ENCODE peak calls at places on chromosomes 13 and 19, in seven cellular contexts. One of them, this sample, is unnamed.

GRCh38 chr13:63409791-63410351 is 1994.2 kb upstream of the PCDH20 start:
- DNase-seq in OCI-LY7: no peak
- DNase-seq in MM.1S: no peak
- DNase-seq in GM23338: no peak
- DNase-seq in GM23248: no peak
- DNase-seq in hepatocyte: no peak
- DNase-seq in SK-N-SH: no peak
- DNase-seq in this sample: no peak

GRCh38 chr19:2542341-2543069 is 66.6 kb downstream of the GADD45B start:
- DNase-seq in OCI-LY7: no peak
- DNase-seq in GM23338: peak
- DNase-seq in hepatocyte: no peak
- DNase-seq in MM.1S: no peak
- DNase-seq in SK-N-SH: no peak
- DNase-seq in GM23248: no peak
- DNase-seq in this sample: no peak

GRCh38 chr19:52270266-52270885 is 989 bp downstream of the ZNF766 start:
- DNase-seq in MM.1S: no peak
- DNase-seq in hepatocyte: peak
- DNase-seq in SK-N-SH: peak
- DNase-seq in GM23338: peak
- DNase-seq in GM23248: peak
- DNase-seq in OCI-LY7: no peak
- DNase-seq in this sample: no peak

GRCh38 chr13:33868343-33868994 is 50.5 kb downstream of the RFC3 start:
- DNase-seq in SK-N-SH: no peak
- DNase-seq in MM.1S: no peak
- DNase-seq in GM23248: no peak
- DNase-seq in hepatocyte: no peak
- DNase-seq in GM23338: no peak
- DNase-seq in OCI-LY7: no peak
- DNase-seq in this sample: no peak

GRCh38 chr13:72585254-72585653 is 142.2 kb downstream of the MZT1 start:
- DNase-seq in MM.1S: peak
- DNase-seq in GM23248: no peak
- DNase-seq in SK-N-SH: no peak
- DNase-seq in hepatocyte: no peak
- DNase-seq in OCI-LY7: no peak
- DNase-seq in GM23338: no peak
- DNase-seq in this sample: no peak

GRCh38 chr19:12745166-12745897 is 6.3 kb upstream of the BEST2 start:
- DNase-seq in SK-N-SH: no peak
- DNase-seq in GM23338: no peak
- DNase-seq in hepatocyte: no peak
- DNase-seq in OCI-LY7: no peak
- DNase-seq in GM23248: no peak
- DNase-seq in MM.1S: no peak
- DNase-seq in this sample: no peak

GRCh38 chr19:1746401-1747284 is 6.7 kb upstream of the ONECUT3 start:
- DNase-seq in hepatocyte: no peak
- DNase-seq in OCI-LY7: no peak
- DNase-seq in GM23338: no peak
- DNase-seq in MM.1S: no peak
- DNase-seq in GM23248: peak
- DNase-seq in SK-N-SH: no peak
- DNase-seq in this sample: peak

GRCh38 chr19:14318873-14319272 is 62.4 kb upstream of the ADGRE5 start:
- DNase-seq in MM.1S: no peak
- DNase-seq in SK-N-SH: peak
- DNase-seq in hepatocyte: peak
- DNase-seq in OCI-LY7: no peak
- DNase-seq in GM23248: no peak
- DNase-seq in GM23338: peak
- DNase-seq in this sample: no peak

GRCh38 chr13:44271031-44271433 is 102.6 kb upstream of the SERP2 start:
- DNase-seq in hepatocyte: peak
- DNase-seq in MM.1S: no peak
- DNase-seq in GM23248: peak
- DNase-seq in SK-N-SH: no peak
- DNase-seq in OCI-LY7: no peak
- DNase-seq in GM23338: no peak
- DNase-seq in this sample: peak
- TF ChIP-seq EZH2phosphoT487 in hepatocyte: no peak
- TF ChIP-seq EZH2phosphoT487 in MM.1S: no peak
- TF ChIP-seq EZH2phosphoT487 in GM23248: no peak
- TF ChIP-seq EZH2phosphoT487 in SK-N-SH: no peak
- TF ChIP-seq EZH2phosphoT487 in OCI-LY7: no peak
- TF ChIP-seq EZH2phosphoT487 in GM23338: no peak
- TF ChIP-seq EZH2phosphoT487 in this sample: no peak

DNA sequence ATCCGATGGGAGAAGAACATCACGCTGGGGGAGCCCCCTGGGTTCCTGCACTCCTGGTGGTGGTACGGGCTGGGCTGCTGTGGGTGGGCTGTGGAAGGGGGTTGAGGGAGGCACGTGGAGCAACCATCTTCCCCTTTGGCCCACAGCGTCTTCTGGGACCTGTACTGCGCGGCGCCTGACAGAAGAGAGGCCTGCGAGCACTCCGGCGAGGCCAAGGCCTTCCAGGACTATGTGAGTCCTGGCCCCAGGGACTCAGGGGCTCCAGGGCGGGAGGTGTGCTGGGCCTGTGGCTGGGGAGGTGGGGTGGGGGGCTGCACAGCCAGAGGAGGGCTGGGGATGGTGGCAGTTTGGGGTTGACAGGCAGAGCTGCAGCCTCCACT is 8.5 kb downstream of the SSBP4 start:
- DNase-seq in OCI-LY7: no peak
- DNase-seq in SK-N-SH: no peak
- DNase-seq in GM23248: no peak
- DNase-seq in hepatocyte: no peak
- DNase-seq in GM23338: no peak
- DNase-seq in MM.1S: no peak
- DNase-seq in this sample: no peak
- H3K27ac ChIP-seq in OCI-LY7: no peak
- H3K27ac ChIP-seq in SK-N-SH: no peak
- H3K27ac ChIP-seq in GM23248: no peak
- H3K27ac ChIP-seq in hepatocyte: no peak
- H3K27ac ChIP-seq in GM23338: no peak
- H3K27ac ChIP-seq in MM.1S: no peak
- H3K27ac ChIP-seq in this sample: no peak

GRCh38 chr19:47511128-47511517 is 3.7 kb downstream of the NAPA start:
- DNase-seq in GM23248: peak
- DNase-seq in MM.1S: no peak
- DNase-seq in hepatocyte: no peak
- DNase-seq in SK-N-SH: no peak
- DNase-seq in OCI-LY7: no peak
- DNase-seq in GM23338: no peak
- DNase-seq in this sample: no peak
- TF ChIP-seq EZH2phosphoT487 in GM23248: no peak
- TF ChIP-seq EZH2phosphoT487 in MM.1S: no peak
- TF ChIP-seq EZH2phosphoT487 in hepatocyte: no peak
- TF ChIP-seq EZH2phosphoT487 in SK-N-SH: no peak
- TF ChIP-seq EZH2phosphoT487 in OCI-LY7: no peak
- TF ChIP-seq EZH2phosphoT487 in GM23338: no peak
- TF ChIP-seq EZH2phosphoT487 in this sample: no peak

DNA sequence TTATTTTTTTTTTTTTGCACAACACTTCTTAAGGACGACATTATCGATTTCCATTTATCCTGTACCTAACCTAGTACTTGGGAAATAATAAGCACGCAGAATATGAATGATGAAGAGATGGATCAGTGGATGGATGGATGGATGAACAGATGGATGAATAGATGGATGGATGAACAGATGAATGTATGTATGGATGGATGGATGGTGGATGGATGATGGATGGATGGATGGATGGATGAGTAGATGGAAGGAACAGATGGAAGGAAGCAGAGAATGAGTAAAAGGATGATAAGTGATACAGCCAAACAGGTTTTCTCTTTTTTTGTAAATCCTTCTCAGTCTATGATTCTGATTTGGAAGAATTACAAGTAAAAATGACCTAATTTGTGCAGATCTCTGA is 166.9 kb downstream of the COL4A1 start:
- DNase-seq in GM23338: no peak
- DNase-seq in hepatocyte: no peak
- DNase-seq in MM.1S: no peak
- DNase-seq in OCI-LY7: no peak
- DNase-seq in SK-N-SH: no peak
- DNase-seq in GM23248: no peak
- DNase-seq in this sample: no peak
- H3K27ac ChIP-seq in GM23338: no peak
- H3K27ac ChIP-seq in hepatocyte: no peak
- H3K27ac ChIP-seq in MM.1S: no peak
- H3K27ac ChIP-seq in OCI-LY7: no peak
- H3K27ac ChIP-seq in SK-N-SH: no peak
- H3K27ac ChIP-seq in GM23248: no peak
- H3K27ac ChIP-seq in this sample: no peak

GRCh38 chr19:40827386-40828247 is 22.6 kb downstream of the CYP2A6 start:
- DNase-seq in GM23248: no peak
- DNase-seq in OCI-LY7: no peak
- DNase-seq in GM23338: no peak
- DNase-seq in SK-N-SH: no peak
- DNase-seq in MM.1S: no peak
- DNase-seq in hepatocyte: no peak
- DNase-seq in this sample: no peak
- TF ChIP-seq EZH2phosphoT487 in GM23248: no peak
- TF ChIP-seq EZH2phosphoT487 in OCI-LY7: no peak
- TF ChIP-seq EZH2phosphoT487 in GM23338: no peak
- TF ChIP-seq EZH2phosphoT487 in SK-N-SH: no peak
- TF ChIP-seq EZH2phosphoT487 in MM.1S: no peak
- TF ChIP-seq EZH2phosphoT487 in hepatocyte: no peak
- TF ChIP-seq EZH2phosphoT487 in this sample: no peak

DNA sequence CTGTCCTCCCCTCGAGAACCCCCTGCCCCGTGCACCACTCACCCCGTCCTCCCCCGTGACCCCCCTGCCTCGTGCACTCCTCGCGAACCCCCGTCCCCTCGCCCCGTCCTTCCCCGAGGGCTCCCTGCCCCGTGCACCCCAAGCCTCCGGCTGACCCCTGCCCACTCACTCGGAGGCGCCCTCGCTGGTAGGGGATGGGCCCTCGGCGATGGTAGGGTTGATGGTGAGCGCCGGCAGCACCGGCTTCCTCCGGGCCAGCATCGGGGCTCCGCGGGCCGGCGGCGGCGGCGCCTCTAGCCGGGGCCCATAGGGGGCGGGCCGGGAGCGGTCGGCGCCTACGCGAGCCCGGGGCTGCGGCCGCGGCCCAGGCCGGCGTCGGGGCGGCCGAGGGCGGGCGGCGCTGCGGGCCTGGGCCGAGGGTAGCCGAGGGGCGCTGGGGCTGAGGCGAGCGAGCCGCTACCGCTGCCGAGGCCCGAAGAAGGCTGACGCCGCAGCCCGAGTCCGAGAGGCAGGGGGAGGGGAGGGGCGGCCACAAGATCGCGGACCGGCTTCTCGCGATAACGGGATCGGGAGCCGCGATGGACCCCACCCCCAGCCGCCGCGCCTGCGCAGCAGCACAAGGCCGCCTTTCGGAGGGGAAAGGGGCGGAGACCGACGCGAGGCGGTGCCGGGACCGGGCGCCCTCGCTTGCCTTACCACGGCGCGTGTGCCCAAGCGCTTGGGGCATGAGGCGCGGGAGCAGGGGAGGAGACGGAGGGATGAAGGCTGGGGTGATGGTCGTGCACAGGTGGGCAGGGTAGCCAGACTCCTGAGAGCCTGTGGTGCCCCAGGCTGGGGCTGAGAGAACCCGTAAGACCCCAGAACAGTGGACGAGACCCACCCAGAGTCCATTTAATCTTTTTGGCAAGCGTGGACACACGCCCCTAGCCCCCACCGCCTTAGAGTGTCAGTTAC is at the start of gene MAP2K2:
- DNase-seq in MM.1S: peak
- DNase-seq in GM23338: peak
- DNase-seq in GM23248: peak
- DNase-seq in OCI-LY7: peak
- DNase-seq in hepatocyte: peak
- DNase-seq in SK-N-SH: peak
- DNase-seq in this sample: peak
- H3K27ac ChIP-seq in MM.1S: no peak
- H3K27ac ChIP-seq in GM23338: no peak
- H3K27ac ChIP-seq in GM23248: no peak
- H3K27ac ChIP-seq in OCI-LY7: peak
- H3K27ac ChIP-seq in hepatocyte: peak
- H3K27ac ChIP-seq in SK-N-SH: no peak
- H3K27ac ChIP-seq in this sample: no peak

DNA sequence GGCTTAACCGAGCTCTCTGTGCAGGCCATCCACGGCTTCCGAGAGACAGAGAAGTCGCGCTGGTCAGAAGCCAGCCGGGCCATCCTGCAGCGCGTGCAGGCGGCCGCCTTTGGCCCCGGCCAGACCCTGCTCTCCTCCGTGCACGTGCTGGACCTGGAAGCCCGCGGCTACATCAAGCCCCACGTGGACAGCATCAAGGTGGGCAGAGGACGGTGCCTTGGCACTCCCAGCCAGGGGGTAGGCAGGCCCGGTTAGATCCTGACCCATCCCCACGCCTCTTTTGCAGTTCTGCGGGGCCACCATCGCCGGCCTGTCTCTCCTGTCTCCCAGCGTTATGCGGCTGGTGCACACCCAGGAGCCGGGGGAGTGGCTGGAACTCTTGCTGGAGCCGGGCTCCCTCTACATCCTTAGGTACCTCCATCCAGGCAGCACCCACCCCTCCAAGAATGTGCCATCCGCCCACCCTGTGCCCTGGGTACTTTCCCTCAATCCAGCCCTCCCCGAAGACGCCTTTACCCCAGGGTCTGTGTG is 1.5 kb downstream of the PSPN start:
- DNase-seq in OCI-LY7: no peak
- DNase-seq in GM23338: no peak
- DNase-seq in SK-N-SH: no peak
- DNase-seq in MM.1S: no peak
- DNase-seq in hepatocyte: no peak
- DNase-seq in GM23248: no peak
- DNase-seq in this sample: no peak
- TF ChIP-seq EZH2phosphoT487 in OCI-LY7: no peak
- TF ChIP-seq EZH2phosphoT487 in GM23338: no peak
- TF ChIP-seq EZH2phosphoT487 in SK-N-SH: no peak
- TF ChIP-seq EZH2phosphoT487 in MM.1S: no peak
- TF ChIP-seq EZH2phosphoT487 in hepatocyte: no peak
- TF ChIP-seq EZH2phosphoT487 in GM23248: no peak
- TF ChIP-seq EZH2phosphoT487 in this sample: no peak

GRCh38 chr19:35317464-35318043 is 11.4 kb upstream of the CD22 start:
- DNase-seq in MM.1S: no peak
- DNase-seq in OCI-LY7: no peak
- DNase-seq in hepatocyte: no peak
- DNase-seq in GM23248: no peak
- DNase-seq in GM23338: no peak
- DNase-seq in SK-N-SH: no peak
- DNase-seq in this sample: no peak

GRCh38 chr19:35315883-35316282 is 13.1 kb upstream of the CD22 start:
- DNase-seq in SK-N-SH: no peak
- DNase-seq in MM.1S: no peak
- DNase-seq in hepatocyte: no peak
- DNase-seq in OCI-LY7: peak
- DNase-seq in GM23338: no peak
- DNase-seq in GM23248: no peak
- DNase-seq in this sample: no peak

GRCh38 chr19:35320285-35320706 is 8.7 kb upstream of the CD22 start:
- DNase-seq in OCI-LY7: peak
- DNase-seq in GM23248: no peak
- DNase-seq in hepatocyte: no peak
- DNase-seq in MM.1S: no peak
- DNase-seq in SK-N-SH: no peak
- DNase-seq in GM23338: no peak
- DNase-seq in this sample: no peak

GRCh38 chr19:35316560-35316959 is 12.4 kb upstream of the CD22 start:
- DNase-seq in hepatocyte: peak
- DNase-seq in OCI-LY7: no peak
- DNase-seq in GM23338: no peak
- DNase-seq in GM23248: no peak
- DNase-seq in MM.1S: no peak
- DNase-seq in SK-N-SH: no peak
- DNase-seq in this sample: no peak

GRCh38 chr19:35318679-35319448 is 10.1 kb upstream of the CD22 start:
- DNase-seq in GM23338: no peak
- DNase-seq in hepatocyte: no peak
- DNase-seq in GM23248: peak
- DNase-seq in MM.1S: no peak
- DNase-seq in SK-N-SH: no peak
- DNase-seq in OCI-LY7: no peak
- DNase-seq in this sample: peak
- H3K27ac ChIP-seq in GM23338: no peak
- H3K27ac ChIP-seq in hepatocyte: no peak
- H3K27ac ChIP-seq in GM23248: peak
- H3K27ac ChIP-seq in MM.1S: no peak
- H3K27ac ChIP-seq in SK-N-SH: no peak
- H3K27ac ChIP-seq in OCI-LY7: peak
- H3K27ac ChIP-seq in this sample: peak

This sample was measured in PC-3.